ENCODE peak calls at places on chromosomes 7 and 10, in nine cellular contexts. V is neural crest cell; X is NCI-H82; Q is activated naive CD4-positive, alpha-beta T cell treated with anti-CD3 and anti-CD28 coated beads, Interleukin-2, amount 50 U/mL, for 72 hours; K is activated CD8-positive, alpha-beta memory T cell treated with anti-CD3 and anti-CD28 coated beads for 48 hours; N is NCI-H1092 treated with DMSO at 0.1 percent for 48 hours; P is caudate nucleus; A is non-pigmented ciliary epithelial cell; D is astrocyte of the spinal cord. L is an unnamed sample.

GRCh38 chr7:43553999-43554398 is 28.9 kb upstream of the STK17A start:
- DNase-seq in V (no peak), X (no peak), Q (no peak), K (no peak), N (no peak), P (no peak), A (no peak), D (peak; percentile 46), L (peak; percentile 5)

GRCh38 chr10:133451346-133451745 is 2.4 kb upstream of the SCART1 start:
- DNase-seq in V (no peak), X (no peak), Q (no peak), K (no peak), N (no peak), P (no peak), A (no peak), D (no peak), L (no peak)

GRCh38 chr10:4431114-4431862 is 394.7 kb upstream of the AKR1E2 start:
- DNase-seq in V (no peak), X (peak; percentile 86), Q (no peak), K (no peak), N (no peak), P (no peak), A (peak; percentile 82), D (peak; percentile 92), L (no peak)

GRCh38 chr10:47239211-47239610 is 60.8 kb upstream of the GDF10 start:
- DNase-seq in V (no peak), X (no peak), Q (no peak), K (no peak), N (no peak), P (no peak), A (no peak), D (no peak), L (no peak)

GRCh38 chr10:72720814-72721665 is 29.1 kb downstream of the MCU start:
- DNase-seq in V (no peak), X (no peak), Q (no peak), K (no peak), N (no peak), P (no peak), A (no peak), D (no peak), L (peak; percentile 32)

GRCh38 chr10:68871731-68872342 is 29.3 kb upstream of the DDX50 start:
- DNase-seq in V (no peak), X (peak; percentile 45), Q (no peak), K (no peak), N (peak; percentile 97), P (no peak), A (peak; percentile 90), D (peak; percentile 96), L (no peak)

GRCh38 chr7:77538186-77538907 is 1.3 kb downstream of the PTPN12 start:
- DNase-seq in V (peak; percentile 62), X (peak; percentile 85), Q (no peak), K (no peak), N (peak; percentile 63), P (peak; percentile 35), A (peak; percentile 54), D (peak; percentile 93), L (peak; percentile 96)

GRCh38 chr7:155560982-155561686 is 14.8 kb upstream of the CNPY1 start:
- DNase-seq in V (no peak), X (no peak), Q (no peak), K (no peak), N (no peak), P (no peak), A (no peak), D (no peak), L (no peak)

GRCh38 chr7:6256709-6257535 is 15.5 kb downstream of the CYTH3 start:
- DNase-seq in V (no peak), X (no peak), Q (peak; percentile 59), K (no peak), N (no peak), P (no peak), A (no peak), D (peak; percentile 83), L (peak; percentile 17)

GRCh38 chr7:151317936-151318335 is 23.7 kb upstream of the NUB1 start:
- DNase-seq in V (no peak), X (no peak), Q (no peak), K (no peak), N (no peak), P (no peak), A (no peak), D (no peak), L (no peak)

GRCh38 chr7:54705436-54705835 is 53.6 kb downstream of the SEC61G start:
- DNase-seq in V (no peak), X (no peak), Q (no peak), K (no peak), N (no peak), P (no peak), A (peak; percentile 19), D (peak; percentile 43), L (peak; percentile 7)

GRCh38 chr7:17302575-17303142 is 4.2 kb downstream of the AHR start:
- DNase-seq in V (no peak), X (no peak), Q (no peak), K (no peak), N (peak; percentile 13), P (no peak), A (no peak), D (peak; percentile 41), L (peak; percentile 86)

GRCh38 chr10:43215758-43216455 is 51.0 kb downstream of the RASGEF1A start:
- DNase-seq in V (no peak), X (no peak), Q (no peak), K (no peak), N (no peak), P (no peak), A (no peak), D (no peak), L (no peak)

GRCh38 chr10:29113251-29113945 is 175.5 kb upstream of the LYZL1 start:
- DNase-seq in V (no peak), X (no peak), Q (no peak), K (no peak), N (no peak), P (no peak), A (no peak), D (no peak), L (no peak)

GRCh38 chr7:134875867-134876266 is 96.4 kb downstream of the CALD1 start:
- DNase-seq in V (no peak), X (no peak), Q (no peak), K (no peak), N (no peak), P (no peak), A (no peak), D (peak; percentile 73), L (no peak)

GRCh38 chr10:99788598-99789259 is 6.3 kb downstream of the ABCC2 start:
- DNase-seq in V (no peak), X (no peak), Q (no peak), K (no peak), N (no peak), P (no peak), A (no peak), D (peak; percentile 72), L (no peak)

GRCh38 chr7:121624922-121625321 is 228.8 kb upstream of the FAM3C start:
- DNase-seq in V (no peak), X (no peak), Q (no peak), K (no peak), N (no peak), P (no peak), A (no peak), D (peak; percentile 57), L (no peak)

GRCh38 chr7:118109607-118110006 is 74.4 kb upstream of the LSM8 start:
- DNase-seq in V (no peak), X (no peak), Q (no peak), K (no peak), N (peak; percentile 14), P (no peak), A (no peak), D (no peak), L (no peak)